ENCODE peak calls at places on chromosome 10, in eight cellular contexts. F, Y, R, H, N, J, M and W are unnamed samples.

GRCh38 chr10:14353291-14353913 is 22.7 kb upstream of the FRMD4A start:
- DNase-seq in F (no peak), Y (no peak), R (no peak), H (no peak), N (no peak), J (no peak), M (no peak), W (no peak)

GRCh38 chr10:35268791-35269257 is 67.5 kb upstream of the CCNY start:
- DNase-seq in F (no peak), Y (no peak), R (no peak), H (no peak), N (no peak), J (no peak), M (no peak), W (no peak)

GRCh38 chr10:118721005-118721876 is 33.5 kb downstream of the CACUL1 start:
- DNase-seq in F (peak), Y (peak), R (peak), H (peak), N (no peak), J (peak), M (no peak), W (peak)

GRCh38 chr10:80908596-80908995 is 370.9 kb downstream of the SH2D4B start:
- DNase-seq in F (no peak), Y (no peak), R (no peak), H (peak), N (no peak), J (no peak), M (no peak), W (no peak)

GRCh38 chr10:110324201-110324804 is 19.6 kb upstream of the SMNDC1 start:
- DNase-seq in F (no peak), Y (no peak), R (peak), H (no peak), N (no peak), J (no peak), M (no peak), W (no peak)

GRCh38 chr10:58950618-58951017 is 225.8 kb upstream of the PHYHIPL start:
- DNase-seq in F (no peak), Y (no peak), R (peak), H (no peak), N (no peak), J (no peak), M (no peak), W (peak)

GRCh38 chr10:81872206-81872605 is 2.8 kb upstream of the NRG3 start:
- DNase-seq in F (peak), Y (no peak), R (no peak), H (no peak), N (no peak), J (no peak), M (no peak), W (no peak)

GRCh38 chr10:5952731-5953385 is 24.5 kb downstream of the IL15RA start:
- DNase-seq in F (no peak), Y (no peak), R (no peak), H (no peak), N (no peak), J (no peak), M (no peak), W (no peak)

GRCh38 chr10:133292919-133293809 is 15.5 kb downstream of the TUBGCP2 start:
- DNase-seq in F (no peak), Y (no peak), R (peak), H (no peak), N (no peak), J (no peak), M (no peak), W (peak)

GRCh38 chr10:49620286-49620810 is 6.5 kb downstream of the CHAT start:
- DNase-seq in F (no peak), Y (no peak), R (no peak), H (no peak), N (no peak), J (no peak), M (no peak), W (no peak)

GRCh38 chr10:31554556-31554955 is 235.5 kb downstream of the ZEB1 start:
- DNase-seq in F (no peak), Y (no peak), R (peak), H (no peak), N (no peak), J (no peak), M (no peak), W (peak)

GRCh38 chr10:101896466-101896865 is 52.9 kb upstream of the KCNIP2 start:
- DNase-seq in F (no peak), Y (no peak), R (peak), H (no peak), N (no peak), J (no peak), M (no peak), W (peak)

GRCh38 chr10:48246501-48246900 is 28.0 kb downstream of the FRMPD2 start:
- DNase-seq in F (no peak), Y (no peak), R (no peak), H (no peak), N (no peak), J (no peak), M (no peak), W (no peak)

GRCh38 chr10:63675171-63675570 is 154.0 kb downstream of the REEP3 start:
- DNase-seq in F (no peak), Y (no peak), R (peak), H (no peak), N (no peak), J (no peak), M (no peak), W (no peak)

GRCh38 chr10:70956029-70956759 is 67.8 kb upstream of the PCBD1 start:
- DNase-seq in F (no peak), Y (no peak), R (no peak), H (peak), N (no peak), J (no peak), M (no peak), W (no peak)

GRCh38 chr10:64313967-64314366 is 792.8 kb downstream of the REEP3 start:
- DNase-seq in F (no peak), Y (no peak), R (no peak), H (no peak), N (no peak), J (no peak), M (no peak), W (no peak)

GRCh38 chr10:30984563-30985328 is 46.9 kb downstream of the ZNF438 start:
- DNase-seq in F (no peak), Y (no peak), R (peak), H (no peak), N (no peak), J (no peak), M (no peak), W (peak)

GRCh38 chr10:102449321-102450123 is 1.8 kb downstream of the C10orf95 start:
- DNase-seq in F (peak), Y (no peak), R (peak), H (peak), N (peak), J (peak), M (peak), W (peak)

GRCh38 chr10:134205-134742 is 981 bp upstream of the ZMYND11 start:
- DNase-seq in F (no peak), Y (peak), R (peak), H (peak), N (peak), J (no peak), M (no peak), W (peak)

GRCh38 chr10:100186813-100187212 is 984 bp upstream of the ERLIN1 start:
- DNase-seq in F (peak), Y (no peak), R (peak), H (peak), N (no peak), J (no peak), M (no peak), W (peak)

GRCh38 chr10:109480836-109481235 is 442.5 kb downstream of the XPNPEP1 start:
- DNase-seq in F (no peak), Y (no peak), R (no peak), H (no peak), N (no peak), J (no peak), M (no peak), W (no peak)

GRCh38 chr10:69758310-69758728 is 43.4 kb upstream of the COL13A1 start:
- DNase-seq in F (no peak), Y (no peak), R (no peak), H (no peak), N (no peak), J (no peak), M (no peak), W (no peak)

GRCh38 chr10:131433566-131433965 is 122.0 kb upstream of the TCERG1L start:
- DNase-seq in F (no peak), Y (no peak), R (no peak), H (no peak), N (no peak), J (no peak), M (no peak), W (no peak)

GRCh38 chr10:34766256-34766580 is 48.9 kb downstream of the PARD3 start:
- DNase-seq in F (no peak), Y (no peak), R (no peak), H (no peak), N (peak), J (no peak), M (no peak), W (no peak)

GRCh38 chr10:88190123-88190522 is 326.7 kb downstream of the PTEN start:
- DNase-seq in F (no peak), Y (no peak), R (no peak), H (no peak), N (no peak), J (no peak), M (no peak), W (no peak)

GRCh38 chr10:44340557-44340956 is 44.3 kb downstream of the CXCL12 start:
- DNase-seq in F (no peak), Y (no peak), R (no peak), H (no peak), N (no peak), J (no peak), M (no peak), W (no peak)

GRCh38 chr10:7354330-7355047 is 56.3 kb downstream of the SFMBT2 start:
- DNase-seq in F (no peak), Y (no peak), R (peak), H (no peak), N (no peak), J (no peak), M (no peak), W (peak)

GRCh38 chr10:122509323-122509722 is 48.0 kb downstream of the HTRA1 start:
- DNase-seq in F (peak), Y (no peak), R (no peak), H (no peak), N (no peak), J (no peak), M (no peak), W (no peak)

GRCh38 chr10:17200885-17201164 is 647 bp downstream of the TRDMT1 start:
- DNase-seq in F (no peak), Y (peak), R (peak), H (no peak), N (no peak), J (peak), M (no peak), W (peak)

GRCh38 chr10:133052076-133052475 is 35.6 kb upstream of the ADGRA1 start:
- DNase-seq in F (no peak), Y (no peak), R (no peak), H (no peak), N (no peak), J (no peak), M (no peak), W (no peak)